ENCODE peak calls at places on chromosomes 5 and 9, in six cellular contexts. X is SK-N-SH; F is astrocyte; T is naive thymus-derived CD4-positive, alpha-beta T cell; L is mucosa of descending colon; M is heart right ventricle. V is an unnamed sample.

GRCh38 chr9:127614961-127615360 is 2.9 kb downstream of the STXBP1 start:
- DNase-seq in X (no peak), F (no peak), T (no peak), L (no peak), M (no peak), V (peak; percentile 46)

GRCh38 chr9:90095682-90096081 is 490.9 kb downstream of the GADD45G start:
- DNase-seq in X (peak; percentile 43), F (no peak), T (no peak), L (no peak), M (no peak), V (no peak)

GRCh38 chr5:181236954-181237641 is 6.6 kb downstream of the RACK1 start:
- DNase-seq in X (no peak), F (no peak), T (no peak), L (no peak), M (no peak), V (no peak)

GRCh38 chr5:72651779-72652178 is 144.6 kb upstream of the ZNF366 start:
- DNase-seq in X (no peak), F (no peak), T (no peak), L (no peak), M (no peak), V (no peak)

GRCh38 chr5:143592648-143593047 is 189.2 kb upstream of the NR3C1 start:
- DNase-seq in X (no peak), F (no peak), T (no peak), L (no peak), M (no peak), V (no peak)

GRCh38 chr5:179314606-179315355 is 30.5 kb downstream of the ADAMTS2 start:
- DNase-seq in X (no peak), F (no peak), T (no peak), L (peak; percentile 30), M (peak; percentile 24), V (peak; percentile 75)

GRCh38 chr9:126695186-126696090 is 81.7 kb downstream of the LMX1B start:
- DNase-seq in X (peak; percentile 23), F (no peak), T (no peak), L (no peak), M (no peak), V (no peak)

GRCh38 chr5:14588145-14588544 is 6.6 kb downstream of the OTULINL start:
- DNase-seq in X (no peak), F (no peak), T (no peak), L (no peak), M (no peak), V (no peak)

GRCh38 chr5:172088801-172089200 is 82.4 kb upstream of the FBXW11 start:
- DNase-seq in X (no peak), F (no peak), T (no peak), L (no peak), M (no peak), V (no peak)

GRCh38 chr5:36378551-36378950 is 76.8 kb upstream of the RANBP3L start:
- DNase-seq in X (no peak), F (no peak), T (no peak), L (no peak), M (no peak), V (no peak)

GRCh38 chr9:4349841-4350418 is 50.1 kb upstream of the GLIS3 start:
- DNase-seq in X (no peak), F (no peak), T (no peak), L (no peak), M (no peak), V (no peak)

GRCh38 chr9:93674580-93675335 is 98.4 kb downstream of the PHF2 start:
- DNase-seq in X (peak; percentile 9), F (no peak), T (no peak), L (peak; percentile 25), M (no peak), V (peak; percentile 32)

GRCh38 chr9:74950456-74950855 is 2.3 kb downstream of the C9orf40 start:
- DNase-seq in X (no peak), F (no peak), T (no peak), L (no peak), M (no peak), V (no peak)

GRCh38 chr9:14155237-14155636 is 158.7 kb downstream of the NFIB start:
- DNase-seq in X (no peak), F (no peak), T (no peak), L (no peak), M (no peak), V (no peak)

GRCh38 chr9:126916909-126917308 is 2.3 kb downstream of the RALGPS1 start:
- DNase-seq in X (no peak), F (no peak), T (no peak), L (no peak), M (no peak), V (no peak)

GRCh38 chr5:124806026-124806856 is 59.8 kb upstream of the ZNF608 start:
- DNase-seq in X (peak; percentile 78), F (peak; percentile 76), T (no peak), L (peak; percentile 76), M (peak; percentile 72), V (peak; percentile 90)

GRCh38 chr5:52580921-52581320 is 206.8 kb upstream of the ITGA1 start:
- DNase-seq in X (no peak), F (peak; percentile 35), T (no peak), L (no peak), M (peak; percentile 13), V (peak; percentile 34)

DNA sequence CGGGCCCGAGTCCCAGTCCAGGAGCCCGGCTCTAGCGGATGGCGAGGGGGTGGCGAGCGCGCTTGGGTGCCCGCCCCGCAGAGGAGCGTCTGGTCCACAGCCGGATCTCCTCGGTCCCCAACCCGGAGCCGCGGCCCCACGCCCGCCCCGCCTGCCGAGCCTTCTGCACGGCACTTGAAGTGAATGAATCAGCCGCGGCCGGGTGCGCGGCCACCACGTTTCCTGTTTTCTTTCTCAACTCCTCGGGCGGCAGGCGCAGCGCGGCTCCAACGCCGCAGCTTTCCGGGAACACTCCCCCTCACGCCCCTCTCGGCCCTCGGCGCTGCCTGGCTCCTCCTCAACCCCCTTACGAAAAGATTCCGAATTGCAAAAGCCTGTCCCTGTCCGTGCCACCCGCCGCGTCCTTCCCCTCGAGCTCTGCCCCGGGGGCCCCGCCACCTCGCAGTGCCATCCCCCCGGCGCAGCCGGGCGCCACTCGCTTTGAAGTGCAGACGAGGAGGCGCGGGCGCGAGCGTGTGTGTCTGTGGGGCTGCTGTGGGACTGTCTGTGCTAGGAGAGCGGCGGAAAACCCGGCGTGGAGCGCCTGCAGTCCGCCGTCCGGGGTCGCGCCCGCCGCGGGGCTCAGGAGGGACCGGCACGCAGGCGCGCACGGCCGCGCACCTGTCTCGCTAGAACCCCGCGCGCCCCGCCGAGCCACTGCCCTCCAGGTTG is 456.6 kb downstream of the RAB3C start:
- DNase-seq in X (peak; percentile 87), F (peak; percentile 64), T (peak; percentile 92), L (peak; percentile 90), M (peak; percentile 85), V (peak; percentile 92)
- H3K4me3 ChIP-seq in X (peak overlapping the region; percentile 76), F (peak overlapping the region; percentile 69), T (peak overlapping the region; percentile 51), L (peak overlapping the region; percentile 29), M (peak overlapping the region; percentile 74), V (peak overlapping the region; percentile 61)

DNA sequence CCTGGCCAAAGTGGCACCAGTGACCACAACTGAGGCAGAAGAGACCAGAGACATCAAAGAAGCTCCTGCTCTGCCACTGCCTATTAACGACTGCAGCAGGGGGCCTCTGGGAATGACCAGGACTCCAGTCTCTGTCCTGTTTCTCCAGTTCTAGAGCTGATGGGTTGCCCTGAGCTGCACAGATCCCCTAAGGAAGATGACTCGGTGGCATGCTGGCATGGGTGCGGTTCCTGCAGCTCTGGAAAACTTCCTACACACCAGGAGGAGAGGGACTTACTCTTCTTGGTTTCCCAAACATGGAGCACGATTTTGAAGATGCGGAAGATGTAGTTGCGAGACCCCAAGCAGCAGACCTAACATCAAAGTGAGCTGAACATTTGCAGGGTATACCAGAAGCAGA is 2.7 kb downstream of the SLIT3 start:
- DNase-seq in X (no peak), F (no peak), T (no peak), L (no peak), M (no peak), V (no peak)
- H3K9me3 ChIP-seq in X (no peaks in the 10 kb centered on the region), F (no peaks in the 10 kb centered on the region), T (no peaks in the 10 kb centered on the region), L (no peaks in the 10 kb centered on the region), M (no peaks in the 10 kb centered on the region), V (no peaks in the 10 kb centered on the region)

GRCh38 chr9:134377976-134378375 is 51.7 kb downstream of the RXRA start:
- DNase-seq in X (peak; percentile 71), F (no peak), T (no peak), L (peak; percentile 95), M (peak; percentile 76), V (peak; percentile 74)

GRCh38 chr9:134378901-134379338 is 52.7 kb downstream of the RXRA start:
- DNase-seq in X (peak; percentile 58), F (peak; percentile 31), T (no peak), L (peak; percentile 83), M (peak; percentile 68), V (peak; percentile 74)

GRCh38 chr9:134376386-134377142 is 50.3 kb downstream of the RXRA start:
- DNase-seq in X (no peak), F (no peak), T (no peak), L (no peak), M (peak; percentile 54), V (no peak)

GRCh38 chr9:134375430-134376385 is 49.5 kb downstream of the RXRA start:
- DNase-seq in X (peak; percentile 66), F (peak; percentile 43), T (no peak), L (no peak), M (peak; percentile 67), V (peak; percentile 91)

DNA sequence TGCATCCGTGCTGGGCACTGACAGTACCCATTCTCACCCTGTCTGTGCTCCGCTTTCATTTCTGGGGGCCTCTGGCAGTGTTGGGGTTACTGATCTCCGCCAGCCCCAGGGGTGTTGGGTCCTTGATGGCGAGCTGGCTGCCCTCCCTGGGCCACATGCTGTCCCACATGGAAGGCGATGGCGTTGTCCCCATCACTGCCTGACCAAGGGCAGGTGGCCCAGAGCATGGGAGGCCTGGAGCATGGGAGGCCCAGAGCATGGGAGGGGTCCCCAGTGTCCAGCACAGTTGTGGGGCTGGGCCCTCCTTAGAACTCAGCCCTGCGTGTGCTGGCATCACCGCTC is 50.9 kb downstream of the RXRA start:
- DNase-seq in X (no peak), F (no peak), T (no peak), L (no peak), M (no peak), V (no peak)
- H3K4me1 ChIP-seq in X (peaks cover 9% of the 10 kb centered on the region), F (peaks cover 45% of the 10 kb centered on the region), T (peaks cover 5% of the 10 kb centered on the region), L (peaks cover 83% of the 10 kb centered on the region), M (peaks cover 98% of the 10 kb centered on the region), V (peaks cover 54% of the 10 kb centered on the region)

DNA sequence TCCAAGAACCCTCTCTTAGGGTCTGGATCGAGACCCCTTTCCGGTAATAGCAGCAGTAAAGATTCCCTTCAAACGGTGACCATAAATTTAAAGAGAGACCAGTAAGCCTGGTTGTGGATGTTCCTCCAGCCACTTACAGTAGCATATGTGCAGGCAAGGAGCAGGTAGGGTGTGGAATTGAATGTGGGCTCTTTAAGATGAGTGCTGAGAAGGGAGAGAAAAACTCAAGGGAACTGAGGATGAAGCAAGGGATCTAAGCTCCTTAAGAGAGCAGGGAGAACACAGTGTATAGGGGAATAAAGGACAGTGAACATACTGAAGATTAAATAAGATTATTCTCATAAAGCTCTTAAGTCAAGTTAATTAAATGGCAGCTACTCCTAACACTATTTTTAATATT is 51.3 kb downstream of the DPYSL3 start:
- DNase-seq in X (no peak), F (no peak), T (no peak), L (no peak), M (no peak), V (no peak)
- H3K4me3 ChIP-seq in X (no peak overlapping the region), F (no peak overlapping the region), T (no peak overlapping the region), L (no peak overlapping the region), M (no peak overlapping the region), V (no peak overlapping the region)

DNA sequence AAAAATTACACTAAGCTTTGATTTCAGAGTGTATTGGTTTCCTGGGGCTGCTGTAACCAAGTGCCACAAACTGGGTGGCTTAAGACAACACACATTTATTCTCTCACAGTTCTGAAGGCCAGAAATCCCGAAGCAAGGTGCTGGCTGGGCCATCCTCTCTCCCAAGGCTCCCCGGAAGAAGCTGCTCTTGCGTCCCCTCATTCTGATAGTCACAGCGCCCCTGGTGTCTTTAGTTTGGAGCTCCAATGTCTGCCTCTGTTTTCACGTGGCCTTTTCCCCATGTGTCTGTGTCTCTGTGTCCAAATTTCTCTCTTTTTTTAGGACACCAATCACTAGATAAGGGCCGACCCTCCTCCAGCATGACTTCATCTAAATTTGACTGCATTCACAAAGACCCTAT is 56.7 kb downstream of the ROPN1L start:
- DNase-seq in X (no peak), F (no peak), T (no peak), L (no peak), M (no peak), V (no peak)
- H3K9me3 ChIP-seq in X (no peaks in the 10 kb centered on the region), F (peaks cover 5% of the 10 kb centered on the region), T (no peaks in the 10 kb centered on the region), L (peaks cover 15% of the 10 kb centered on the region), M (peaks cover 8% of the 10 kb centered on the region), V (peaks cover 3% of the 10 kb centered on the region)

V was measured in right cardiac atrium.